ENCODE peak calls at places on chromosome 6, in nine cellular contexts. L is NCI-H1092, E is NCI-H2081 treated with DMSO at 0.1 percent for 48 hours, R is mammary epithelial cell, N is putamen, F is omental fat pad, P is endothelial cell, V is left ventricle myocardium inferior, Y is GM23338. G is an unnamed sample.

GRCh38 chr6:52177961-52178360 is 8.2 kb upstream of the IL17A start:
- DNase-seq in L (no peak), E (no peak), R (no peak), N (no peak), F (no peak), P (no peak), V (no peak), Y (no peak), G (no peak)

GRCh38 chr6:1986454-1987243 is 258.8 kb downstream of the GMDS start:
- DNase-seq in L (no peak), E (no peak), R (no peak), N (no peak), F (no peak), P (no peak), V (no peak), Y (no peak), G (no peak)

GRCh38 chr6:1297746-1298145 is 14.2 kb upstream of the FOXQ1 start:
- DNase-seq in L (no peak), E (no peak), R (peak), N (no peak), F (no peak), P (no peak), V (no peak), Y (no peak), G (no peak)

GRCh38 chr6:168132531-168133184 is 53.6 kb upstream of the FRMD1 start:
- DNase-seq in L (no peak), E (no peak), R (no peak), N (peak), F (no peak), P (peak), V (peak), Y (peak), G (no peak)

GRCh38 chr6:28695671-28696537 is 170.2 kb downstream of the GPX5 start:
- DNase-seq in L (no peak), E (no peak), R (peak), N (no peak), F (no peak), P (no peak), V (no peak), Y (peak), G (no peak)

GRCh38 chr6:112036088-112036637 is 17.7 kb upstream of the CCN6 start:
- DNase-seq in L (no peak), E (no peak), R (peak), N (no peak), F (no peak), P (no peak), V (no peak), Y (no peak), G (no peak)

GRCh38 chr6:93554018-93554417 is 134.7 kb upstream of the EPHA7 start:
- DNase-seq in L (no peak), E (no peak), R (no peak), N (no peak), F (no peak), P (no peak), V (no peak), Y (no peak), G (no peak)

GRCh38 chr6:151044465-151045441 is 179.3 kb downstream of the MTHFD1L start:
- DNase-seq in L (peak), E (peak), R (no peak), N (no peak), F (peak), P (peak), V (peak), Y (peak), G (no peak)

GRCh38 chr6:108661430-108661829 is 100.7 kb downstream of the FOXO3 start:
- DNase-seq in L (no peak), E (no peak), R (peak), N (no peak), F (no peak), P (no peak), V (no peak), Y (no peak), G (no peak)

GRCh38 chr6:125310994-125311649 is 9.4 kb upstream of the HDDC2 start:
- DNase-seq in L (peak), E (no peak), R (peak), N (peak), F (no peak), P (peak), V (no peak), Y (peak), G (no peak)

GRCh38 chr6:33112148-33112547 is 36.4 kb downstream of the HLA-DPB1 start:
- DNase-seq in L (no peak), E (no peak), R (peak), N (peak), F (no peak), P (no peak), V (no peak), Y (peak), G (no peak)

GRCh38 chr6:35298625-35299140 is 1.1 kb downstream of the DEF6 start:
- DNase-seq in L (no peak), E (no peak), R (no peak), N (no peak), F (no peak), P (no peak), V (no peak), Y (no peak), G (no peak)

GRCh38 chr6:39452306-39452705 is 129.8 kb upstream of the KCNK16 start:
- DNase-seq in L (no peak), E (no peak), R (peak), N (no peak), F (no peak), P (no peak), V (no peak), Y (no peak), G (no peak)

GRCh38 chr6:28914941-28915340 is 8.8 kb downstream of the TRIM27 start:
- DNase-seq in L (no peak), E (no peak), R (no peak), N (no peak), F (no peak), P (no peak), V (no peak), Y (no peak), G (no peak)

GRCh38 chr6:65075705-65076104 is 631.3 kb downstream of the EYS start:
- DNase-seq in L (no peak), E (no peak), R (no peak), N (no peak), F (no peak), P (no peak), V (no peak), Y (no peak), G (no peak)

GRCh38 chr6:89564752-89565427 is 73.7 kb downstream of the LYRM2 start:
- DNase-seq in L (no peak), E (no peak), R (no peak), N (no peak), F (no peak), P (no peak), V (no peak), Y (no peak), G (no peak)

GRCh38 chr6:77290798-77291197 is 172.5 kb downstream of the HTR1B start:
- DNase-seq in L (no peak), E (no peak), R (no peak), N (no peak), F (no peak), P (no peak), V (no peak), Y (no peak), G (no peak)

GRCh38 chr6:84546427-84546914 is 217.9 kb downstream of the TBX18 start:
- DNase-seq in L (no peak), E (no peak), R (no peak), N (no peak), F (no peak), P (no peak), V (no peak), Y (no peak), G (no peak)

GRCh38 chr6:154931741-154932424 is 63.2 kb upstream of the TIAM2 start:
- DNase-seq in L (no peak), E (no peak), R (no peak), N (no peak), F (no peak), P (no peak), V (no peak), Y (peak), G (no peak)

GRCh38 chr6:3517350-3517749 is 60.5 kb upstream of the SLC22A23 start:
- DNase-seq in L (no peak), E (no peak), R (peak), N (no peak), F (no peak), P (no peak), V (no peak), Y (no peak), G (no peak)

GRCh38 chr6:11275598-11275997 is 43.1 kb upstream of the NEDD9 start:
- DNase-seq in L (no peak), E (no peak), R (no peak), N (peak), F (no peak), P (no peak), V (no peak), Y (no peak), G (no peak)

GRCh38 chr6:7631466-7631865 is 41.5 kb downstream of the SNRNP48 start:
- DNase-seq in L (no peak), E (no peak), R (no peak), N (no peak), F (no peak), P (no peak), V (no peak), Y (no peak), G (no peak)

GRCh38 chr6:170096191-170096802 is 194.6 kb downstream of the DLL1 start:
- DNase-seq in L (no peak), E (no peak), R (no peak), N (no peak), F (peak), P (peak), V (no peak), Y (no peak), G (no peak)

GRCh38 chr6:136059308-136059707 is 190.8 kb downstream of the MTFR2 start:
- DNase-seq in L (no peak), E (no peak), R (no peak), N (peak), F (no peak), P (no peak), V (peak), Y (no peak), G (no peak)

G was measured in T-helper 1 cell.